ENCODE peak calls at places on chromosomes 3 and 15, in eight cellular contexts. L is testis, R is heart left ventricle, O is pancreas, V is colonic mucosa, J is upper lobe of right lung, D is HL-60, X is hepatocyte. H is an unnamed sample.

GRCh38 chr15:40899536-40900207 is 5.4 kb downstream of the VPS18 start:
- DNase-seq in L (no peak), V (no peak), D (no peak), X (no peak), R (no peak), J (no peak), O (no peak), H (no peak)

GRCh38 chr3:157388976-157389375 is 47.7 kb upstream of the PTX3 start:
- DNase-seq in L (no peak), D (no peak), O (no peak), J (no peak), R (no peak), X (no peak), V (no peak), H (no peak)

GRCh38 chr15:99703603-99704443 is 29.4 kb downstream of the LYSMD4 start:
- DNase-seq in V (no peak), J (no peak), L (peak; percentile 31), X (peak; percentile 83), O (peak; percentile 48), D (peak; percentile 51), R (peak; percentile 52), H (no peak)

GRCh38 chr3:89690649-89691048 is 583.2 kb downstream of the EPHA3 start:
- DNase-seq in R (no peak), L (no peak), V (no peak), J (no peak), X (no peak), D (no peak), O (no peak), H (no peak)

GRCh38 chr3:115330406-115330805 is 183.3 kb upstream of the ZBTB20 start:
- DNase-seq in X (no peak), L (no peak), J (no peak), O (no peak), V (no peak), R (no peak), D (no peak), H (no peak)

GRCh38 chr3:66363133-66363532 is 137.7 kb downstream of the LRIG1 start:
- DNase-seq in X (no peak), D (no peak), O (no peak), V (no peak), R (no peak), J (no peak), L (no peak), H (no peak)

GRCh38 chr15:57589276-57590073 is 2.2 kb upstream of the MYZAP start:
- DNase-seq in J (no peak), L (no peak), D (no peak), X (no peak), O (no peak), R (no peak), V (no peak), H (no peak)

GRCh38 chr3:158725348-158725966 is 6.8 kb downstream of the RARRES1 start:
- DNase-seq in R (peak; percentile 27), O (no peak), V (peak; percentile 79), D (no peak), L (no peak), X (peak; percentile 60), J (no peak), H (peak; percentile 84)

GRCh38 chr3:99638244-99638948 is at the start of gene COL8A1:
- DNase-seq in V (peak; percentile 25), X (no peak), O (no peak), D (no peak), R (peak; percentile 69), J (peak; percentile 78), L (peak; percentile 36), H (peak; percentile 94)

GRCh38 chr3:42061711-42062408 is 29.3 kb upstream of the TRAK1 start:
- DNase-seq in L (no peak), R (peak; percentile 91), J (no peak), X (peak; percentile 33), D (no peak), O (peak; percentile 28), V (peak; percentile 71), H (peak; percentile 95)

GRCh38 chr3:12810013-12810780 is 13.7 kb downstream of the CAND2 start:
- DNase-seq in R (peak; percentile 96), O (peak; percentile 92), V (peak; percentile 99), X (peak; percentile 98), J (peak; percentile 98), D (peak; percentile 76), L (peak; percentile 97), H (peak; percentile 97)

GRCh38 chr3:76203578-76203977 is 418.2 kb upstream of the ZNF717 start:
- DNase-seq in X (no peak), R (no peak), O (no peak), L (no peak), V (no peak), J (no peak), D (no peak), H (no peak)

GRCh38 chr15:73952913-73953750 is 26.9 kb downstream of the LOXL1 start:
- DNase-seq in R (no peak), J (peak; percentile 49), X (no peak), V (no peak), O (no peak), D (no peak), L (no peak), H (no peak)

GRCh38 chr3:25266677-25267076 is 161.4 kb upstream of the RARB start:
- DNase-seq in L (no peak), J (no peak), R (no peak), X (no peak), O (no peak), V (no peak), D (no peak), H (no peak)

GRCh38 chr3:45939341-45939771 is 3.9 kb upstream of the CXCR6 start:
- DNase-seq in J (no peak), O (no peak), R (no peak), V (no peak), L (no peak), D (no peak), X (peak; percentile 19), H (no peak)

GRCh38 chr15:70853855-70854668 is at the start of gene LARP6:
- DNase-seq in X (peak; percentile 82), J (no peak), O (peak; percentile 57), D (no peak), V (no peak), L (peak; percentile 52), R (peak; percentile 76), H (no peak)

GRCh38 chr15:89501646-89502045 is 5.3 kb upstream of the RHCG start:
- DNase-seq in V (no peak), J (no peak), O (no peak), D (no peak), L (no peak), R (no peak), X (no peak), H (peak; percentile 8)

GRCh38 chr3:57544181-57545125 is at the start of gene DNAH12:
- DNase-seq in V (peak; percentile 55), L (peak; percentile 72), O (peak; percentile 80), D (peak; percentile 23), R (no peak), J (peak; percentile 75), X (peak; percentile 82), H (no peak)

GRCh38 chr3:128054363-128054762 is 2.1 kb downstream of the SEC61A1 start:
- DNase-seq in R (no peak), X (peak; percentile 51), J (no peak), O (no peak), V (no peak), D (no peak), L (no peak), H (no peak)

DNA sequence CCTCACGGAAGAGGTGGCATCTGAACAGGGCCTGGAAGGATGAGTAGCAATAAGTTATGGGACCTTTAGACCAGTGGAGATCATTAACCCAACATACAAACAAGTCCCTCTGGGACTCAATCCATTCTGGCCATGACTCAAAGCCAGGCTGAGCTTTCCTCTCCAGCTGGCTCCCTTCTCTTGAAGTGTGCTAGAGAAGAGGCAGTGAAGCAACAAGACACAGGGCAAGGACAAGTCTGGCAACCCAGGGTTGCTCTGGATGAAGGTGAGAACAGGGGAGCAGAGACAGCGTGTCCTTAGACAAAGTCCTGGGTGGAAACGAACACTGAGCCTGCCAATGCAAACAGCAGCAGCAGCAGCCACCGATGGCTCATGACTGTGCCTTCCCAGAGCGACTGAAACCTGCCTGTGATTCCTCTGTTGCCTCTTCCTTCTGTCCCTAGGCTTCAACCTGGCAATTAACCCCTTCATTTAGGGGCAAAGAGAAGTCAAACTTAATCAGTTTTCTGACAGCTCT is 86.8 kb downstream of the BDH1 start:
- DNase-seq in O (peak; percentile 50), X (peak; percentile 71), L (peak; percentile 42), V (peak; percentile 50), D (no peak), R (no peak), J (peak; percentile 11), H (no peak)
- H3K27ac ChIP-seq in O (no peak overlapping the region), X (peak overlapping the region; percentile 65), L (no peak overlapping the region), V (peak overlapping the region; percentile 52), D (no peak overlapping the region), R (no peak overlapping the region), J (no peak overlapping the region), H (no peak overlapping the region)

GRCh38 chr3:172980849-172981248 is 160.2 kb downstream of the SPATA16 start:
- DNase-seq in L (no peak), R (no peak), D (no peak), J (no peak), V (no peak), X (no peak), O (no peak), H (no peak)

GRCh38 chr3:172987268-172987667 is 153.8 kb downstream of the SPATA16 start:
- DNase-seq in J (no peak), L (peak; percentile 23), X (peak; percentile 18), D (no peak), R (no peak), O (no peak), V (no peak), H (no peak)

GRCh38 chr3:172981407-172981983 is 159.5 kb downstream of the SPATA16 start:
- DNase-seq in L (no peak), R (no peak), V (no peak), O (no peak), X (no peak), D (no peak), J (no peak), H (no peak)

GRCh38 chr3:172984938-172985337 is 156.1 kb downstream of the SPATA16 start:
- DNase-seq in V (no peak), O (no peak), R (no peak), L (no peak), J (no peak), X (no peak), D (no peak), H (no peak)

GRCh38 chr3:172982731-172983364 is 158.2 kb downstream of the SPATA16 start:
- DNase-seq in R (no peak), O (no peak), D (no peak), J (no peak), L (no peak), V (no peak), X (no peak), H (no peak)
- TF ChIP-seq CTCF in R (peak; percentile 14), O (no peak), D (no peak), J (no peak), L (no peak), V (no peak), X (peak; percentile 39), H (no peak)

GRCh38 chr15:63466378-63467192 is 37.8 kb upstream of the USP3 start:
- DNase-seq in J (no peak), R (peak; percentile 25), D (peak; percentile 71), O (peak; percentile 34), X (peak; percentile 72), V (peak; percentile 79), L (peak; percentile 51), H (no peak)
- H3K4me3 ChIP-seq in J (no peak overlapping the region), R (no peak overlapping the region), D (no peak overlapping the region), O (no peak overlapping the region), X (no peak overlapping the region), V (no peak overlapping the region), L (no peak overlapping the region), H (no peak overlapping the region)

DNA sequence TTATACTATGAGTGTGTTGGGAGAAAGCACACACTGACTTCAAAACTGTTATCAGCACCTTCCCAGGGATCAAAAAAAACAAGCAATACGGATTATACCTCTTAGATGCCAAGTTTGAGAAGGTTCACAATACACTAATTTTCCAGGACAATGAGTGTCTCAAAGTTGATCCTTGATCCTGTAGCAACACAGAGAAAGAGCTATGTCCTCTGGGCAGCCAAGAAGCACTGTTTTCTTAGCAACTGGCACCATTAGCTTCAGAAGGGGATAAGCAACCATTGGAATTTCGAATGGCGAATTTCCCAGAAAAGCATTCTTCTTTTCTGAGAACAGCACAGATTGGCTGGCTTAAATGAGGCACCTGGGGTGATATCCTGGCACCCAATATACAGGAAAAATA is 270.3 kb upstream of the RORA start:
- DNase-seq in V (no peak), R (no peak), X (no peak), D (no peak), J (no peak), O (no peak), L (no peak), H (no peak)
- H3K27ac ChIP-seq in V (no peak overlapping the region), R (no peak overlapping the region), X (no peak overlapping the region), D (no peak overlapping the region), J (no peak overlapping the region), O (no peak overlapping the region), L (no peak overlapping the region), H (no peak overlapping the region)

H was measured in coronary artery.